ENCODE peak calls at places on chromosomes 6 and 20, in five cellular contexts. F, E, J, A and N are unnamed samples.

GRCh38 chr6:24855389-24856245 is 56.9 kb upstream of the ARMH2 start:
- DNase-seq in F (peak), E (peak), J (peak), A (peak), N (peak)

GRCh38 chr20:42204261-42204660 is 586.1 kb upstream of the CHD6 start:
- DNase-seq in F (peak), E (no peak), J (no peak), A (no peak), N (no peak)

GRCh38 chr6:4397307-4397706 is 261.9 kb upstream of the ECI2 start:
- DNase-seq in F (no peak), E (no peak), J (no peak), A (no peak), N (no peak)

GRCh38 chr6:31834704-31835375 is 7.3 kb downstream of the HSPA1B start:
- DNase-seq in F (peak), E (peak), J (peak), A (no peak), N (peak)

GRCh38 chr20:20956586-20956985 is 149.6 kb downstream of the LINC00237 start:
- DNase-seq in F (no peak), E (no peak), J (no peak), A (no peak), N (no peak)

GRCh38 chr6:139588076-139588639 is 213.7 kb upstream of the CITED2 start:
- DNase-seq in F (peak), E (peak), J (no peak), A (no peak), N (peak)

GRCh38 chr6:99219788-99220187 is 129.7 kb downstream of the FAXC start:
- DNase-seq in F (no peak), E (no peak), J (peak), A (no peak), N (peak)

GRCh38 chr20:877814-878213 is 38.3 kb downstream of the ANGPT4 start:
- DNase-seq in F (no peak), E (no peak), J (no peak), A (no peak), N (no peak)

GRCh38 chr6:15280023-15280422 is 34.2 kb downstream of the JARID2 start:
- DNase-seq in F (peak), E (no peak), J (no peak), A (no peak), N (no peak)

GRCh38 chr20:14453259-14453658 is 115.8 kb upstream of the FLRT3 start:
- DNase-seq in F (no peak), E (no peak), J (no peak), A (no peak), N (no peak)

GRCh38 chr6:101001012-101001411 is 119.9 kb upstream of the ASCC3 start:
- DNase-seq in F (no peak), E (no peak), J (no peak), A (no peak), N (no peak)

GRCh38 chr6:23446394-23447001 is 679.5 kb upstream of the NRSN1 start:
- DNase-seq in F (no peak), E (no peak), J (no peak), A (no peak), N (peak)

GRCh38 chr6:140590641-140591040 is 1216.2 kb upstream of the CITED2 start:
- DNase-seq in F (no peak), E (no peak), J (no peak), A (no peak), N (no peak)

DNA sequence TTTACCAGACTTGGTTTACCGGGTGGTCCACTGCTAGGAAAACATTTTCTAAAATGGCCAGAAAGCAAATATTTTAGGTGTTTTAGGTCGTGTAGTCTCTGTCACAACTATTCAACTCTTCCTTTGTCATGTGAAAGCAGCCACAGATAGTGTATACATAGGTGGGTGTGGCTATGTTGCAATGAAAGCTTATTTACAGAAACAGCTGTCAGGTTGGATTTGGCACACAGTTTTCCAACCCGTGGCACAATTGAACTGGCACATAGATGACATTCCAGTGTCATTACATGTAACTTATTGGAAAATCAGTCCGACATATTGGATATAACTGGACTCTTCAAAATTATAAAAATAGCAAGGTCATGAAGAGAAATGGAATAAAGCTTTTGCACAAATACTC is 68.9 kb upstream of the KCNQ5 start:
- DNase-seq in F (no peak), E (no peak), J (no peak), A (no peak), N (no peak)
- TF ChIP-seq SRF in F (no peak), E (no peak), J (no peak), A (no peak), N (no peak)

GRCh38 chr6:155330922-155331321 is 16.6 kb upstream of the TFB1M start:
- DNase-seq in F (no peak), E (no peak), J (no peak), A (no peak), N (no peak)

GRCh38 chr6:155328074-155328538 is 13.8 kb upstream of the TFB1M start:
- DNase-seq in F (no peak), E (no peak), J (no peak), A (no peak), N (no peak)

GRCh38 chr6:155330133-155330734 is 15.9 kb upstream of the TFB1M start:
- DNase-seq in F (no peak), E (no peak), J (no peak), A (no peak), N (no peak)

GRCh38 chr6:155328539-155329459 is 14.5 kb upstream of the TFB1M start:
- DNase-seq in F (peak), E (no peak), J (no peak), A (no peak), N (no peak)

DNA sequence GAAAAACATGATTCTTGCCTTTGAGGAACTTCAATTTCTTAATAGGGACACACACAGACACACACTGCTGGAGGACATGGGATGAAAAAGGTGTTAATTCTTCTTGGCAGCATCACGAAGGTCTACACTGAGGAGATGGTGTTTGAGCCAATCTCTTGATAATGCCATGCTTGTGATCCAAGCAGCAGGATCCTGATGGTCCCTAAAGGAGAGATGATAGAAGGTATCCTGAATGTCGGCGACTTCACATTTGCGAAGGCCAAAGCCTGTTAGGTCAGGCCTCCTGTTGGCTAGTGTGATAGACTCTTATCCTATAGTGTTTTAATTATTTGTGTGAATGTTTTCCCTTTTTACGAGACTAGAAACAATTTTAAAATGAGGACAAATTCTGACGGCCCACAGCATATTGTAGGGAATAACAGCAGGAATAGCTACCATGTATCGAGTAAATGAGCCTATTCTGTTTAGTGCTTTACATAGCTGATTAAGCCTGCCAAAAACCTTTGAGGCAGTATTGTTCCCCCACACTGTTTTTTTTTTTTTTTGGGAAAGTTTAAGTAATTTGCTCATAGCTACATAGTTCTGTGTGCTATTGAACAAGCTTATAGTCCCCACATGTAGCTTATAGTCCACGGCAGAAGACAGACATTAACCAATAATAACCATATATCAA is 15.3 kb upstream of the TFB1M start:
- DNase-seq in F (no peak), E (no peak), J (no peak), A (no peak), N (no peak)
- TF ChIP-seq SRF in F (no peak), E (no peak), J (no peak), A (no peak), N (no peak)

GRCh38 chr6:155495011-155495768 is 39.6 kb upstream of the NOX3 start:
- DNase-seq in F (peak), E (no peak), J (peak), A (no peak), N (no peak)
- TF ChIP-seq SRF in F (no peak), E (no peak), J (no peak), A (no peak), N (no peak)

GRCh38 chr20:36579996-36580545 is 6.7 kb downstream of the TGIF2 start:
- DNase-seq in F (no peak), E (no peak), J (no peak), A (no peak), N (no peak)
- TF ChIP-seq SRF in F (no peak), E (no peak), J (no peak), A (no peak), N (no peak)

GRCh38 chr6:36603222-36604089 is 9.3 kb downstream of the SRSF3 start:
- DNase-seq in F (no peak), E (no peak), J (no peak), A (no peak), N (no peak)
- TF ChIP-seq SRF in F (no peak), E (no peak), J (no peak), A (no peak), N (no peak)

DNA sequence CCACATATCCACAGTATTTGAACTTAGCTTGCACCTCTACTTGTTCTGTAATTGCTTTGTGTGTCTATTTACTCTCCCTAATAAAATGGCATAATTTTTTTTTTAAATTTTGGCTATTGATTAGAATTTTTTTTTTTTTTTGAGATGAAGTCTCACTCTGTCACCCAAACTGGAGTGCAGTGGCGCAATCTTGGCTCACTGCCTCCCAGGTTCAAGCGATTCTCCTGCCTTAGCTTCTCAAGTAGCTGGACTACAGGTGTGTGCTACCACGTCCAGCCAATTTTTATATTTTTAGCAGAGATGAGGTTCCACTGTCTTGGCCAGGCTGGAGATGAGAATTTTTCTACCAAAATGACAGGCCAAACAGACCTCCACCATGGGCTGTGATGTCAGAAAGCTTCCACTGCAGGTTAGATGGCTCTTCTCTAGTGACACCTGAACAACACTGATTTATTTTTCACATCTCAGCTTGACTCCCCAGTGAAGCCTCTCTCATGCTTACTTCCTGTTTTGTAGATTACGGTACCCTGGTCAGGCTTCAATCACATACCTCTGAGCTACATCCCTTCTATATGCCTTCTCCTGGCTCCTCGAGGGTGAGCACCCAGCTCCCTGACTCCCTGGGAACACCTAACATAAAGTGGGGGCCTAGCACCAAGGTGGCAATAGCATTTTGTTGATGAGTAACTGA is 112.8 kb downstream of the ARHGAP18 start:
- DNase-seq in F (no peak), E (no peak), J (no peak), A (no peak), N (no peak)
- TF ChIP-seq SRF in F (no peak), E (no peak), J (no peak), A (no peak), N (no peak)

DNA sequence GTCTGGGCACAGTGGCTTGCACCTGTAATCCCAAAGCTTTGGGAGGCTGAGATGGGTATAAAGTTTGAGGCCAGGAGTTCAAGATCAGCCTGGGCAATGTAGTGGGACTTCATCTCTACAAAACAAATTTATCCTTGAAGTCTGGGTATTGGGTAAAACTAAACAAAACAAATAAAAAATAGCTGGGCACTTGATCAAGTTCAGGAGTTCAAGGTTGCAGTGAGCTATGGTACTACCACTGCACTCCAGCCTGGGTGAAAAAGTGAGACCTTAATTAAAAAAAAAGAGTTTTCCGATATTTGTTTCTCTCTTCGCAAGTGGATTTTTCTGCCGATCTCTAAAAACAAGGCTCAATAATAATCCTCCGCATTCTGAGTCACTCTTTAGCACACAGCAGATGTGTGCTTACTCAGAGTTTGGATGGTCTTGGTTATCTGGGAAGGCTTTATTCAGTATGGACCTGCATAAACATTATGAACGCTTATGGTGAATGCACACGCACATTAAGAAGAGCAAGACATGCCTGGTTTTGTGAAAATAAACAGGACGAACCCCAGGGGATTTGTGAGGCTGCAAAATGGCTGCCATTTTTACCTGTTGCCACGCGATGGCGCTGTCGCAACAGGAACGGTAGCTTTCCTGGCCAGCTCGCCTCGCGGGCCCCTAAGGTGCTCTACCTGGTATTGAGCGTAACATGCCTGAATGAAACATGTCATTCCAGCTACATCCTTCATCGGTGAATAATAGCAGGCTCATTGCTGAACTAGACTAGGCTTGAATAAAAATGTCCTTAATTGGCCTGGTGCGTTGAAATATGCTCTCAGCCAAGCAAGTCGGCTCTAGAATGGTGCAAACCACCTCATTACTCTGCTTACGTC is 6.0 kb downstream of the OPN5 start:
- DNase-seq in F (peak), E (peak), J (peak), A (no peak), N (peak)
- TF ChIP-seq SRF in F (no peak), E (no peak), J (no peak), A (no peak), N (no peak)

GRCh38 chr20:50427740-50428462 is 82.3 kb upstream of the PTPN1 start:
- DNase-seq in F (no peak), E (no peak), J (no peak), A (no peak), N (no peak)

GRCh38 chr20:50433001-50433400 is 77.2 kb upstream of the PTPN1 start:
- DNase-seq in F (no peak), E (no peak), J (no peak), A (no peak), N (no peak)

GRCh38 chr20:50429412-50429811 is 80.8 kb upstream of the PTPN1 start:
- DNase-seq in F (no peak), E (no peak), J (no peak), A (no peak), N (no peak)

GRCh38 chr20:50428463-50428828 is 81.7 kb upstream of the PTPN1 start:
- DNase-seq in F (no peak), E (peak), J (no peak), A (no peak), N (no peak)

DNA sequence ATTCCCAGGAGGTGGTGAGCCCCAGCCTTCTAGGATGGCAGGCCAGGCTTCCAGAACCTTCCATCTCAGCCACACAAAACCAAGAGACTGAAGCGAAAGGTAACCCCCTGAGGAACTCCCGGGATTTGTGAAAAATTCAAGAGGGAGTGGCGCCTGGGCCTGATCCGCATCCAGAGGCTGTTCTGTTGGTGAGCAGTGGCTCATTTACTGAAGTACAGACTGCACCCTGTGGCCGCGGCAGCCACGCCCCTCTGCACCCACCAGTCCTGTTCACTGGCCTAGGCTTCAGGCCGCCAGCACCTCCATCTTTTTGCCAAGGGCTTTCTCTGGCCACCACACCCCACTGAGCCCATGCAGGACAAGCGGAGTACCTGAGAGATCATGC is 79.1 kb upstream of the PTPN1 start:
- DNase-seq in F (no peak), E (no peak), J (no peak), A (no peak), N (no peak)
- TF ChIP-seq SRF in F (no peak), E (no peak), J (no peak), A (no peak), N (no peak)

GRCh38 chr6:1595271-1596087 is 14.2 kb upstream of the FOXC1 start:
- DNase-seq in F (no peak), E (no peak), J (no peak), A (no peak), N (no peak)

GRCh38 chr6:1593286-1593957 is 16.3 kb upstream of the FOXC1 start:
- DNase-seq in F (no peak), E (no peak), J (peak), A (no peak), N (no peak)

GRCh38 chr6:1593958-1594314 is 15.8 kb upstream of the FOXC1 start:
- DNase-seq in F (no peak), E (no peak), J (no peak), A (no peak), N (no peak)

GRCh38 chr6:1596088-1596852 is 13.4 kb upstream of the FOXC1 start:
- DNase-seq in F (peak), E (peak), J (peak), A (no peak), N (no peak)

DNA sequence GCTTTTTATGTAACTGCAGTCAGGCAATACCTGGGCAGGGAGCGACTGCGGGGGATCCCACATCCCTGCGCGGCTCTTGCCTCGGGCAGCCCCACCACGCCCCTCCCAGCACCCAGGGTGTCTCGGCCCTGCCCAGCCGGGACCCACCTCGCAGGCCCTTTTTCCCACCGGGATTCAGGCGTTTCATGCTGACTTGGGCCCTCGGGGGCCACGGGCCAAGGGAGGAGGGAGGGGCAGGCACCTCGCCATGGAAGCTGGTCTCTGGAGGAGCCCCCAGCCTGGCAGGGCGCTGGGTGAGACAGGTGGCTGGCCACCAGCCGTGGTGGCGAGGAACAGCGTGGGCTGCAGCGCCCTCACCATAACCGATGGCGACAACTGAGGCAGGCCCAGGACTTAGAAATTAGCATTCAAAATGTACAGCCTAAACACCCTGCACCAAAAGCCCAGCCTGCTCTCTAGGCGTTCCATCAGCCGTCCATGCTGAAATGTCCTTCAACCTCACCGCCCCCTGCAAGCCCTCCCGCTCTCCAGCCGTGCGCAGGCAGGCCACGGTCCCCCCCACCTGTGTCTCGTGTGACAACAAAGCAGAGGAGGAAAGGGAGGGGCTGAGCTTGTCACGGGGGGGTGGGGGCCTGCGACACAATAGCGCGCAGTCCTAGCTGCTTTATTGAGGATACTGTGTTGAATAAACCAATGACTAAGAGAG is 15.1 kb upstream of the FOXC1 start:
- DNase-seq in F (no peak), E (no peak), J (no peak), A (no peak), N (no peak)
- TF ChIP-seq SRF in F (no peak), E (no peak), J (no peak), A (no peak), N (no peak)